ENCODE peak calls at places on chromosomes 12 and 14, in five cellular contexts. One of them, this sample, is unnamed.
A peak's percentile ranks its signal among the peaks of the same experiment; 100 is the strongest.

GRCh38 chr14:63328787-63329737 is 10.3 kb upstream of the GPHB5 start:
- DNase-seq in lung microvascular endothelial cell: no peak
- DNase-seq in posterior vena cava: no peak
- DNase-seq in pancreas: no peak
- DNase-seq in pons: no peak
- DNase-seq in this sample: no peak

GRCh38 chr12:110282956-110283817 is 2.1 kb downstream of the ATP2A2 start:
- DNase-seq in lung microvascular endothelial cell: no peak
- DNase-seq in posterior vena cava: no peak
- DNase-seq in pancreas: no peak
- DNase-seq in pons: no peak
- DNase-seq in this sample: no peak

GRCh38 chr14:36658091-36659009 is 3.3 kb upstream of the PAX9 start:
- DNase-seq in lung microvascular endothelial cell: no peak
- DNase-seq in posterior vena cava: peak; percentile 60
- DNase-seq in pancreas: no peak
- DNase-seq in pons: no peak
- DNase-seq in this sample: no peak

GRCh38 chr14:51562816-51563215 is 88.9 kb upstream of the FRMD6 start:
- DNase-seq in lung microvascular endothelial cell: no peak
- DNase-seq in posterior vena cava: no peak
- DNase-seq in pancreas: no peak
- DNase-seq in pons: no peak
- DNase-seq in this sample: no peak

GRCh38 chr12:30939234-30939633 is 12.7 kb downstream of the TSPAN11 start:
- DNase-seq in lung microvascular endothelial cell: no peak
- DNase-seq in posterior vena cava: no peak
- DNase-seq in pancreas: no peak
- DNase-seq in pons: no peak
- DNase-seq in this sample: no peak

GRCh38 chr14:77041837-77042557 is 13.5 kb upstream of the IRF2BPL start:
- DNase-seq in lung microvascular endothelial cell: peak; percentile 95
- DNase-seq in posterior vena cava: no peak
- DNase-seq in pancreas: peak; percentile 66
- DNase-seq in pons: peak; percentile 72
- DNase-seq in this sample: no peak

GRCh38 chr12:57090924-57091632 is 2.2 kb downstream of the NAB2 start:
- DNase-seq in lung microvascular endothelial cell: no peak
- DNase-seq in posterior vena cava: peak; percentile 71
- DNase-seq in pancreas: no peak
- DNase-seq in pons: peak; percentile 61
- DNase-seq in this sample: no peak

GRCh38 chr14:71235865-71236264 is 328.6 kb downstream of the PCNX1 start:
- DNase-seq in lung microvascular endothelial cell: peak; percentile 63
- DNase-seq in posterior vena cava: peak; percentile 85
- DNase-seq in pancreas: peak; percentile 42
- DNase-seq in pons: peak; percentile 83
- DNase-seq in this sample: no peak

GRCh38 chr14:92973265-92973797 is 50.4 kb downstream of the CHGA start:
- DNase-seq in lung microvascular endothelial cell: peak; percentile 25
- DNase-seq in posterior vena cava: peak; percentile 91
- DNase-seq in pancreas: peak; percentile 32
- DNase-seq in pons: peak; percentile 83
- DNase-seq in this sample: peak; percentile 93

GRCh38 chr14:55731881-55732498 is 152.0 kb downstream of the KTN1 start:
- DNase-seq in lung microvascular endothelial cell: peak; percentile 51
- DNase-seq in posterior vena cava: no peak
- DNase-seq in pancreas: peak; percentile 30
- DNase-seq in pons: peak; percentile 27
- DNase-seq in this sample: no peak

GRCh38 chr12:30877110-30877875 is 49.3 kb upstream of the TSPAN11 start:
- DNase-seq in lung microvascular endothelial cell: no peak
- DNase-seq in posterior vena cava: no peak
- DNase-seq in pancreas: no peak
- DNase-seq in pons: no peak
- DNase-seq in this sample: no peak

GRCh38 chr12:59999291-59999690 is 403.5 kb downstream of the SLC16A7 start:
- DNase-seq in lung microvascular endothelial cell: no peak
- DNase-seq in posterior vena cava: no peak
- DNase-seq in pancreas: no peak
- DNase-seq in pons: no peak
- DNase-seq in this sample: no peak

GRCh38 chr14:96376093-96376492 is 12.8 kb downstream of the GSKIP start:
- DNase-seq in lung microvascular endothelial cell: no peak
- DNase-seq in posterior vena cava: no peak
- DNase-seq in pancreas: no peak
- DNase-seq in pons: no peak
- DNase-seq in this sample: no peak

GRCh38 chr14:35046751-35047536 is 872 bp downstream of the FAM177A1 start:
- DNase-seq in lung microvascular endothelial cell: peak; percentile 43
- DNase-seq in posterior vena cava: no peak
- DNase-seq in pancreas: peak; percentile 61
- DNase-seq in pons: peak; percentile 34
- DNase-seq in this sample: peak; percentile 70

GRCh38 chr12:88501976-88502938 is 78.0 kb downstream of the KITLG start:
- DNase-seq in lung microvascular endothelial cell: peak; percentile 21
- DNase-seq in posterior vena cava: no peak
- DNase-seq in pancreas: no peak
- DNase-seq in pons: no peak
- DNase-seq in this sample: no peak

GRCh38 chr12:95614384-95614982 is 63.2 kb upstream of the USP44 start:
- DNase-seq in lung microvascular endothelial cell: no peak
- DNase-seq in posterior vena cava: no peak
- DNase-seq in pancreas: peak; percentile 67
- DNase-seq in pons: no peak
- DNase-seq in this sample: no peak

GRCh38 chr12:63420206-63420644 is 248.1 kb downstream of the DPY19L2 start:
- DNase-seq in lung microvascular endothelial cell: peak; percentile 79
- DNase-seq in posterior vena cava: no peak
- DNase-seq in pancreas: peak; percentile 22
- DNase-seq in pons: no peak
- DNase-seq in this sample: peak; percentile 59

GRCh38 chr14:104134061-104134965 is 4.1 kb upstream of the KIF26A start:
- DNase-seq in lung microvascular endothelial cell: no peak
- DNase-seq in posterior vena cava: peak; percentile 70
- DNase-seq in pancreas: peak; percentile 14
- DNase-seq in pons: no peak
- DNase-seq in this sample: no peak

GRCh38 chr14:38339704-38340103 is 83.8 kb upstream of the CLEC14A start:
- DNase-seq in lung microvascular endothelial cell: no peak
- DNase-seq in posterior vena cava: no peak
- DNase-seq in pancreas: no peak
- DNase-seq in pons: no peak
- DNase-seq in this sample: no peak

GRCh38 chr14:105283899-105284298 is 16.9 kb downstream of the BRF1 start:
- DNase-seq in lung microvascular endothelial cell: peak; percentile 59
- DNase-seq in posterior vena cava: no peak
- DNase-seq in pancreas: no peak
- DNase-seq in pons: no peak
- DNase-seq in this sample: no peak

GRCh38 chr12:6207254-6207942 is 7.2 kb downstream of the CD9 start:
- DNase-seq in lung microvascular endothelial cell: no peak
- DNase-seq in posterior vena cava: no peak
- DNase-seq in pancreas: no peak
- DNase-seq in pons: peak; percentile 22
- DNase-seq in this sample: no peak

GRCh38 chr14:23217621-23218020 is 20.1 kb upstream of the RNF212B start:
- DNase-seq in lung microvascular endothelial cell: no peak
- DNase-seq in posterior vena cava: no peak
- DNase-seq in pancreas: no peak
- DNase-seq in pons: no peak
- DNase-seq in this sample: no peak

GRCh38 chr12:119660074-119660473 is 7.9 kb upstream of the PRKAB1 start:
- DNase-seq in lung microvascular endothelial cell: peak; percentile 12
- DNase-seq in posterior vena cava: no peak
- DNase-seq in pancreas: no peak
- DNase-seq in pons: no peak
- DNase-seq in this sample: no peak

GRCh38 chr12:46522141-46522540 is 149.6 kb upstream of the SLC38A2 start:
- DNase-seq in lung microvascular endothelial cell: no peak
- DNase-seq in posterior vena cava: no peak
- DNase-seq in pancreas: no peak
- DNase-seq in pons: no peak
- DNase-seq in this sample: no peak

GRCh38 chr12:20602671-20603402 is 92.3 kb upstream of the SLCO1C1 start:
- DNase-seq in lung microvascular endothelial cell: peak; percentile 12
- DNase-seq in posterior vena cava: no peak
- DNase-seq in pancreas: no peak
- DNase-seq in pons: no peak
- DNase-seq in this sample: no peak

GRCh38 chr12:94204647-94205247 is 56.4 kb downstream of the PLXNC1 start:
- DNase-seq in lung microvascular endothelial cell: no peak
- DNase-seq in posterior vena cava: no peak
- DNase-seq in pancreas: no peak
- DNase-seq in pons: no peak
- DNase-seq in this sample: no peak

GRCh38 chr12:49195734-49196133 is 6.9 kb upstream of the TUBA1A start:
- DNase-seq in lung microvascular endothelial cell: no peak
- DNase-seq in posterior vena cava: no peak
- DNase-seq in pancreas: no peak
- DNase-seq in pons: peak; percentile 53
- DNase-seq in this sample: peak; percentile 15

GRCh38 chr14:67050892-67051291 is 138.3 kb upstream of the GARIN2 start:
- DNase-seq in lung microvascular endothelial cell: no peak
- DNase-seq in posterior vena cava: no peak
- DNase-seq in pancreas: no peak
- DNase-seq in pons: no peak
- DNase-seq in this sample: no peak

GRCh38 chr12:131205534-131205933 is 251.8 kb downstream of the ADGRD1 start:
- DNase-seq in lung microvascular endothelial cell: no peak
- DNase-seq in posterior vena cava: peak; percentile 47
- DNase-seq in pancreas: no peak
- DNase-seq in pons: no peak
- DNase-seq in this sample: peak; percentile 16

GRCh38 chr14:74065746-74066575 is 18.3 kb downstream of the ALDH6A1 start:
- DNase-seq in lung microvascular endothelial cell: no peak
- DNase-seq in posterior vena cava: no peak
- DNase-seq in pancreas: no peak
- DNase-seq in pons: no peak
- DNase-seq in this sample: no peak

GRCh38 chr12:27779416-27779815 is 617 bp upstream of the KLHL42 start:
- DNase-seq in lung microvascular endothelial cell: peak; percentile 21
- DNase-seq in posterior vena cava: no peak
- DNase-seq in pancreas: peak; percentile 24
- DNase-seq in pons: peak; percentile 50
- DNase-seq in this sample: no peak

GRCh38 chr12:104712477-104712876 is 245.6 kb downstream of the SLC41A2 start:
- DNase-seq in lung microvascular endothelial cell: no peak
- DNase-seq in posterior vena cava: no peak
- DNase-seq in pancreas: no peak
- DNase-seq in pons: no peak
- DNase-seq in this sample: no peak

GRCh38 chr14:52960627-52961026 is 9.8 kb upstream of the FERMT2 start:
- DNase-seq in lung microvascular endothelial cell: peak; percentile 41
- DNase-seq in posterior vena cava: no peak
- DNase-seq in pancreas: no peak
- DNase-seq in pons: no peak
- DNase-seq in this sample: peak; percentile 51

GRCh38 chr12:85573635-85574214 is 262.5 kb downstream of the RASSF9 start:
- DNase-seq in lung microvascular endothelial cell: no peak
- DNase-seq in posterior vena cava: no peak
- DNase-seq in pancreas: no peak
- DNase-seq in pons: no peak
- DNase-seq in this sample: no peak

GRCh38 chr12:32134144-32134888 is 27.7 kb downstream of the BICD1 start:
- DNase-seq in lung microvascular endothelial cell: peak; percentile 85
- DNase-seq in posterior vena cava: no peak
- DNase-seq in pancreas: no peak
- DNase-seq in pons: no peak
- DNase-seq in this sample: no peak

GRCh38 chr14:92482621-92483319 is 30.8 kb upstream of the RIN3 start:
- DNase-seq in lung microvascular endothelial cell: no peak
- DNase-seq in posterior vena cava: no peak
- DNase-seq in pancreas: no peak
- DNase-seq in pons: no peak
- DNase-seq in this sample: peak; percentile 38

This sample was measured in left lobe of liver.